ENCODE peak calls at places on chromosomes 5 and 9, in five cellular contexts. One of them, this sample, is unnamed.

GRCh38 chr5:177310332-177310731 is 1.4 kb downstream of the MXD3 start:
- DNase-seq in T-cell: no peak
- DNase-seq in stimulated activated CD4-positive, alpha-beta T cell treated with anti-CD3 and anti-CD28 coated beads, Interleukin-1b, Interleukin-23, amount 100 ng/mL, for 24 hours: no peak
- DNase-seq in WTC11: no peak
- DNase-seq in stromal cell of bone marrow: no peak
- DNase-seq in this sample: no peak

GRCh38 chr9:133406039-133406438 is 11.8 kb downstream of the REXO4 start:
- DNase-seq in T-cell: no peak
- DNase-seq in stimulated activated CD4-positive, alpha-beta T cell treated with anti-CD3 and anti-CD28 coated beads, Interleukin-1b, Interleukin-23, amount 100 ng/mL, for 24 hours: no peak
- DNase-seq in WTC11: no peak
- DNase-seq in stromal cell of bone marrow: no peak
- DNase-seq in this sample: no peak

GRCh38 chr9:35179347-35180271 is 17.8 kb downstream of the UNC13B start:
- DNase-seq in T-cell: no peak
- DNase-seq in stimulated activated CD4-positive, alpha-beta T cell treated with anti-CD3 and anti-CD28 coated beads, Interleukin-1b, Interleukin-23, amount 100 ng/mL, for 24 hours: no peak
- DNase-seq in WTC11: no peak
- DNase-seq in stromal cell of bone marrow: no peak
- DNase-seq in this sample: no peak

GRCh38 chr9:4339783-4340335 is 40.0 kb upstream of the GLIS3 start:
- DNase-seq in T-cell: no peak
- DNase-seq in stimulated activated CD4-positive, alpha-beta T cell treated with anti-CD3 and anti-CD28 coated beads, Interleukin-1b, Interleukin-23, amount 100 ng/mL, for 24 hours: no peak
- DNase-seq in WTC11: no peak
- DNase-seq in stromal cell of bone marrow: no peak
- DNase-seq in this sample: no peak

GRCh38 chr5:79956173-79956670 is 34.8 kb downstream of the MTX3 start:
- DNase-seq in T-cell: no peak
- DNase-seq in stimulated activated CD4-positive, alpha-beta T cell treated with anti-CD3 and anti-CD28 coated beads, Interleukin-1b, Interleukin-23, amount 100 ng/mL, for 24 hours: no peak
- DNase-seq in WTC11: no peak
- DNase-seq in stromal cell of bone marrow: no peak
- DNase-seq in this sample: peak

GRCh38 chr5:27087820-27088219 is 49.4 kb upstream of the CDH9 start:
- DNase-seq in T-cell: no peak
- DNase-seq in stimulated activated CD4-positive, alpha-beta T cell treated with anti-CD3 and anti-CD28 coated beads, Interleukin-1b, Interleukin-23, amount 100 ng/mL, for 24 hours: no peak
- DNase-seq in WTC11: no peak
- DNase-seq in stromal cell of bone marrow: no peak
- DNase-seq in this sample: no peak

GRCh38 chr5:10623305-10623910 is 59.5 kb downstream of the ANKRD33B start:
- DNase-seq in T-cell: no peak
- DNase-seq in stimulated activated CD4-positive, alpha-beta T cell treated with anti-CD3 and anti-CD28 coated beads, Interleukin-1b, Interleukin-23, amount 100 ng/mL, for 24 hours: no peak
- DNase-seq in WTC11: no peak
- DNase-seq in stromal cell of bone marrow: no peak
- DNase-seq in this sample: no peak

GRCh38 chr5:17014686-17015085 is 78.6 kb upstream of the MYO10 start:
- DNase-seq in T-cell: no peak
- DNase-seq in stimulated activated CD4-positive, alpha-beta T cell treated with anti-CD3 and anti-CD28 coated beads, Interleukin-1b, Interleukin-23, amount 100 ng/mL, for 24 hours: no peak
- DNase-seq in WTC11: no peak
- DNase-seq in stromal cell of bone marrow: no peak
- DNase-seq in this sample: no peak

GRCh38 chr9:128635266-128636023 is 21.2 kb downstream of the DYNC2I2 start:
- DNase-seq in T-cell: no peak
- DNase-seq in stimulated activated CD4-positive, alpha-beta T cell treated with anti-CD3 and anti-CD28 coated beads, Interleukin-1b, Interleukin-23, amount 100 ng/mL, for 24 hours: no peak
- DNase-seq in WTC11: peak
- DNase-seq in stromal cell of bone marrow: peak
- DNase-seq in this sample: peak

GRCh38 chr5:95715799-95716461 is 15.2 kb upstream of the RHOBTB3 start:
- DNase-seq in T-cell: no peak
- DNase-seq in stimulated activated CD4-positive, alpha-beta T cell treated with anti-CD3 and anti-CD28 coated beads, Interleukin-1b, Interleukin-23, amount 100 ng/mL, for 24 hours: no peak
- DNase-seq in WTC11: no peak
- DNase-seq in stromal cell of bone marrow: peak
- DNase-seq in this sample: no peak

GRCh38 chr9:90826326-90827020 is 24.9 kb downstream of the SYK start:
- DNase-seq in T-cell: no peak
- DNase-seq in stimulated activated CD4-positive, alpha-beta T cell treated with anti-CD3 and anti-CD28 coated beads, Interleukin-1b, Interleukin-23, amount 100 ng/mL, for 24 hours: no peak
- DNase-seq in WTC11: no peak
- DNase-seq in stromal cell of bone marrow: no peak
- DNase-seq in this sample: no peak

GRCh38 chr9:93730643-93731042 is 154.3 kb downstream of the PHF2 start:
- DNase-seq in T-cell: no peak
- DNase-seq in stimulated activated CD4-positive, alpha-beta T cell treated with anti-CD3 and anti-CD28 coated beads, Interleukin-1b, Interleukin-23, amount 100 ng/mL, for 24 hours: no peak
- DNase-seq in WTC11: no peak
- DNase-seq in stromal cell of bone marrow: no peak
- DNase-seq in this sample: no peak

GRCh38 chr9:4139201-4139600 is 160.7 kb downstream of the GLIS3 start:
- DNase-seq in T-cell: no peak
- DNase-seq in stimulated activated CD4-positive, alpha-beta T cell treated with anti-CD3 and anti-CD28 coated beads, Interleukin-1b, Interleukin-23, amount 100 ng/mL, for 24 hours: no peak
- DNase-seq in WTC11: no peak
- DNase-seq in stromal cell of bone marrow: no peak
- DNase-seq in this sample: no peak